ENCODE peak calls at places on chromosome 9, in ten cellular contexts. K is pancreas, M is Karpas-422, C is WERI-Rb-1, X is neuronal stem cell, W is IMR-90, S is MM.1S, P is breast epithelium, B is cardiac muscle cell, O is brain microvascular endothelial cell. A is an unnamed sample.

GRCh38 chr9:131012396-131012917 is 3.5 kb downstream of the LAMC3 start:
- DNase-seq in P (no peak), K (peak; percentile 36), B (no peak), O (no peak), M (no peak), X (no peak), C (no peak), S (no peak), W (no peak), A (no peak)

GRCh38 chr9:92378825-92379535 is 25.4 kb downstream of the OGN start:
- DNase-seq in S (no peak), P (no peak), M (no peak), K (no peak), O (peak; percentile 2), C (no peak), X (no peak), W (peak; percentile 57), B (no peak), A (no peak)

GRCh38 chr9:28598396-28598795 is 1025.1 kb upstream of the C9orf72 start:
- DNase-seq in C (peak; percentile 7), M (no peak), X (no peak), W (no peak), O (no peak), P (no peak), S (no peak), B (no peak), K (peak; percentile 51), A (no peak)

GRCh38 chr9:7223981-7224380 is 466.2 kb downstream of the KDM4C start:
- DNase-seq in M (no peak), X (no peak), C (no peak), W (no peak), P (no peak), S (no peak), K (no peak), O (no peak), B (no peak), A (no peak)

GRCh38 chr9:90770339-90770738 is 31.3 kb upstream of the SYK start:
- DNase-seq in B (no peak), S (no peak), C (no peak), O (no peak), P (no peak), X (no peak), K (no peak), W (no peak), M (peak; percentile 57), A (no peak)

GRCh38 chr9:97636903-97637302 is 3.3 kb downstream of the NCBP1 start:
- DNase-seq in O (no peak), C (no peak), X (no peak), M (no peak), P (no peak), K (no peak), B (no peak), S (no peak), W (no peak), A (no peak)

GRCh38 chr9:35501941-35502340 is 12.0 kb downstream of the RUSC2 start:
- DNase-seq in X (no peak), M (no peak), W (no peak), C (no peak), B (no peak), S (no peak), O (no peak), P (no peak), K (no peak), A (no peak)

GRCh38 chr9:101093620-101094019 is 65.1 kb downstream of the PLPPR1 start:
- DNase-seq in K (no peak), W (no peak), X (no peak), P (no peak), B (no peak), M (no peak), S (no peak), C (no peak), O (no peak), A (no peak)

GRCh38 chr9:129235931-129236331 is 57.9 kb upstream of the IER5L start:
- DNase-seq in K (peak; percentile 27), M (peak; percentile 63), P (no peak), B (no peak), W (no peak), X (no peak), C (no peak), S (peak; percentile 96), O (no peak), A (no peak)

GRCh38 chr9:121169094-121169601 is 32.5 kb downstream of the RAB14 start:
- DNase-seq in K (no peak), O (peak; percentile 14), B (peak; percentile 20), S (no peak), W (no peak), C (no peak), X (no peak), M (no peak), P (no peak), A (no peak)

GRCh38 chr9:37732086-37732744 is 21.4 kb upstream of the TRMT10B start:
- DNase-seq in P (no peak), W (no peak), B (no peak), O (no peak), M (no peak), S (no peak), C (peak; percentile 69), K (no peak), X (no peak), A (no peak)

GRCh38 chr9:37729499-37729898 is 24.1 kb upstream of the TRMT10B start:
- DNase-seq in K (no peak), P (no peak), C (no peak), X (no peak), M (no peak), W (no peak), B (no peak), O (no peak), S (no peak), A (no peak)

GRCh38 chr9:37730840-37731239 is 22.8 kb upstream of the TRMT10B start:
- DNase-seq in K (no peak), C (no peak), B (no peak), S (no peak), W (no peak), P (no peak), O (no peak), X (no peak), M (no peak), A (no peak)

GRCh38 chr9:37732952-37733351 is 20.7 kb upstream of the TRMT10B start:
- DNase-seq in S (no peak), M (no peak), P (no peak), B (no peak), W (no peak), K (no peak), C (no peak), O (no peak), X (no peak), A (no peak)

GRCh38 chr9:37730256-37730655 is 23.3 kb upstream of the TRMT10B start:
- DNase-seq in P (no peak), S (no peak), X (no peak), O (no peak), C (no peak), M (no peak), B (no peak), W (peak; percentile 6), K (no peak), A (no peak)
- H3K27ac ChIP-seq in P (no peak overlapping the region), S (no peak overlapping the region), X (no peak overlapping the region), O (no peak overlapping the region), C (no peak overlapping the region), M (no peak overlapping the region), B (no peak overlapping the region), W (no peak overlapping the region), K (no peak overlapping the region), A (no peak overlapping the region)

DNA sequence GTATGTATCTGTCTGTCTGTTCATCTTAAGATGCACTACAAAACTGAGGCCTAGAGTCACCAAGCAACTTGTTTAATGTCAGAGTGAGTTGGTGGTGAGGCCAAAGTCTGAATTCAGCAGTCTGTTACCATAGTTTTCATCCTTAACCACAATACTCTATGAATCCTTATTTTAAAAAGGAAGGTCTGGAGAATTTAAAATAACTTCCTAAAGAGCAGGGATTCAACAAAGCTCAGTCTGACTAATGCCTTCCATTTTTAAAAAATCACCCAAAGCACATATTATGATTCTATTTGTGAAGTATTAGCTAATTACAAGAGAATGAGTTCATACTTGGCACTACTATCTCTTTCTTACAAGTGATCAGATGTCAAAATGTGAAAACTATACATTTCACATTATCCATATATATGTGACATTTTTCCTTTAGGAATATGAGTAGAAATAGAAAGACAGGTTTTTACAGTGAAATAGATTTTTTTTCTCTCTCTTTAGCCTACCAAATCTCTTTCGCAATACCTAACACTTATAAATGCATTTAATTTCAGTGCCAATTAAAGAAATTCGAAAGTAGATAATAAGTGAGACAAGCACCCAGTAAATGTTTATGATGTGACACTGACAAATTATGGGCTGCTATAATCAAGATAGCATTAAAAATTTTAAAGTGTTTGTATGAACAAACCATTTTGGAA is 102.2 kb upstream of the CDKN2B start:
- DNase-seq in W (peak; percentile 38), X (no peak), P (no peak), S (no peak), K (no peak), C (no peak), B (no peak), O (no peak), M (no peak), A (no peak)
- H3K27me3 ChIP-seq in W (no peaks in the 10 kb centered on the region), X (no peaks in the 10 kb centered on the region), P (no peaks in the 10 kb centered on the region), S (no peaks in the 10 kb centered on the region), K (no peaks in the 10 kb centered on the region), C (no peaks in the 10 kb centered on the region), B (no peaks in the 10 kb centered on the region), O (no peaks in the 10 kb centered on the region), M (no peaks in the 10 kb centered on the region), A (no peaks in the 10 kb centered on the region)

GRCh38 chr9:27564031-27564430 is 9.2 kb downstream of the C9orf72 start:
- DNase-seq in B (no peak), P (no peak), M (peak; percentile 65), X (no peak), O (no peak), W (no peak), C (no peak), K (no peak), S (no peak), A (no peak)
- H3K27ac ChIP-seq in B (no peak overlapping the region), P (no peak overlapping the region), M (peak overlapping the region; percentile 61), X (no peak overlapping the region), O (no peak overlapping the region), W (no peak overlapping the region), C (no peak overlapping the region), K (no peak overlapping the region), S (no peak overlapping the region), A (no peak overlapping the region)

GRCh38 chr9:132167192-132167591 is 5.3 kb downstream of the NTNG2 start:
- DNase-seq in O (no peak), P (no peak), S (no peak), K (no peak), M (no peak), B (no peak), X (no peak), W (peak; percentile 24), C (peak; percentile 86), A (no peak)

GRCh38 chr9:132166599-132166998 is 4.7 kb downstream of the NTNG2 start:
- DNase-seq in O (no peak), W (no peak), P (no peak), X (no peak), M (no peak), B (no peak), S (peak; percentile 10), K (no peak), C (peak; percentile 86), A (no peak)

GRCh38 chr9:132168851-132169250 is 7.0 kb downstream of the NTNG2 start:
- DNase-seq in K (no peak), C (no peak), O (no peak), M (no peak), B (no peak), S (no peak), X (no peak), P (no peak), W (no peak), A (no peak)

GRCh38 chr9:132169672-132170392 is 8.0 kb downstream of the NTNG2 start:
- DNase-seq in S (peak; percentile 39), X (peak; percentile 71), M (peak; percentile 87), P (no peak), O (no peak), K (peak; percentile 79), C (peak; percentile 85), B (peak; percentile 82), W (peak; percentile 51), A (peak; percentile 42)

GRCh38 chr9:132168347-132168746 is 6.5 kb downstream of the NTNG2 start:
- DNase-seq in O (no peak), S (no peak), M (no peak), B (no peak), X (no peak), P (no peak), K (no peak), W (peak; percentile 52), C (no peak), A (no peak)
- H3K27me3 ChIP-seq in O (peaks cover 42% of the 10 kb centered on the region), S (peaks cover 98% of the 10 kb centered on the region), M (no peaks in the 10 kb centered on the region), B (peaks cover 50% of the 10 kb centered on the region), X (peaks cover 29% of the 10 kb centered on the region), P (peaks cover 76% of the 10 kb centered on the region), K (no peaks in the 10 kb centered on the region), W (peaks cover 32% of the 10 kb centered on the region), C (no peaks in the 10 kb centered on the region), A (no peaks in the 10 kb centered on the region)

A was measured in prostate gland.